ENCODE peak calls at places on chromosomes 3 and 15, in ten cellular contexts. N is T-cell; B is Daoy; A is activated CD4-positive, alpha-beta memory T cell treated with anti-CD3 and anti-CD28 coated beads, Interleukin-2, amount 10 ng/mL, durations not matched to agents 7 days and 5 days; F is HTR-8/SVneo; Y is T-helper 2 cell; U is substantia nigra; G is ecto neural progenitor cell; R is CD8-positive, alpha-beta memory T cell; O is caudate nucleus. T is an unnamed sample.

GRCh38 chr3:140050977-140051957 is 116.3 kb downstream of the CLSTN2 start:
- DNase-seq in R (no peak), B (peak; percentile 27), Y (no peak), F (no peak), O (peak; percentile 20), N (no peak), A (no peak), U (no peak), G (peak; percentile 43), T (no peak)

GRCh38 chr15:33048255-33048654 is 146.3 kb downstream of the FMN1 start:
- DNase-seq in A (no peak), F (no peak), Y (no peak), G (no peak), U (no peak), O (no peak), R (no peak), B (no peak), N (no peak), T (no peak)

GRCh38 chr3:161295325-161295724 is 74.2 kb downstream of the NMD3 start:
- DNase-seq in U (no peak), N (no peak), Y (no peak), R (no peak), G (no peak), B (peak; percentile 68), A (no peak), O (no peak), F (no peak), T (no peak)

GRCh38 chr3:98994128-98994762 is 92.8 kb upstream of the DCBLD2 start:
- DNase-seq in U (no peak), Y (no peak), F (no peak), G (no peak), R (no peak), N (no peak), A (no peak), B (peak; percentile 49), O (no peak), T (no peak)

GRCh38 chr3:28586325-28586724 is 237.7 kb upstream of the AZI2 start:
- DNase-seq in A (no peak), G (no peak), N (no peak), U (no peak), B (peak; percentile 4), R (no peak), F (no peak), O (no peak), Y (no peak), T (no peak)

GRCh38 chr3:160451602-160452001 is 2.0 kb upstream of the TRIM59 start:
- DNase-seq in B (peak; percentile 17), R (no peak), N (no peak), O (no peak), U (no peak), Y (no peak), G (no peak), F (no peak), A (no peak), T (no peak)

GRCh38 chr3:135191690-135192089 is 396.6 kb downstream of the EPHB1 start:
- DNase-seq in A (no peak), G (peak; percentile 52), Y (no peak), O (no peak), R (no peak), B (no peak), N (no peak), F (no peak), U (no peak), T (no peak)

GRCh38 chr3:175121225-175121624 is 262.1 kb downstream of the NAALADL2 start:
- DNase-seq in U (no peak), A (no peak), O (no peak), B (no peak), R (no peak), N (no peak), F (no peak), G (no peak), Y (no peak), T (no peak)

GRCh38 chr15:33584797-33585196 is 274.0 kb downstream of the RYR3 start:
- DNase-seq in G (no peak), A (no peak), U (no peak), R (no peak), F (no peak), Y (no peak), N (no peak), O (no peak), B (peak; percentile 84), T (no peak)

GRCh38 chr3:77256584-77257488 is 216.9 kb downstream of the ROBO2 start:
- DNase-seq in R (no peak), N (no peak), F (no peak), A (no peak), Y (no peak), B (no peak), O (no peak), G (no peak), U (no peak), T (no peak)

GRCh38 chr3:73614385-73614784 is 10.4 kb downstream of the PDZRN3 start:
- DNase-seq in U (no peak), N (no peak), G (no peak), R (no peak), A (no peak), B (no peak), F (no peak), Y (no peak), O (no peak), T (no peak)

GRCh38 chr15:69718916-69719315 is 266.3 kb downstream of the RPLP1 start:
- DNase-seq in F (no peak), G (no peak), R (peak; percentile 47), Y (no peak), O (no peak), U (no peak), N (peak; percentile 25), A (peak; percentile 37), B (no peak), T (no peak)

GRCh38 chr3:119469378-119470189 is 821 bp downstream of the POGLUT1 start:
- DNase-seq in N (no peak), G (no peak), B (peak; percentile 4), O (no peak), R (no peak), A (no peak), F (peak; percentile 22), U (no peak), Y (no peak), T (no peak)

T was measured in nucleus accumbens.